ENCODE peak calls at places on chromosomes 13 and 19, in eight cellular contexts. One of them, this sample, is unnamed.

GRCh38 chr19:4012092-4012974 is 4.8 kb downstream of the PIAS4 start:
- DNase-seq in HuH-7: no peak
- DNase-seq in Right ventricle myocardium superior: no peak
- DNase-seq in cardiac muscle cell: no peak
- DNase-seq in KG1: no peak
- DNase-seq in T-helper 2 cell: no peak
- DNase-seq in Daoy: no peak
- DNase-seq in activated T-cell treated with anti-CD3 and anti-CD28 coated beads for 1 hour: no peak
- DNase-seq in this sample: no peak

GRCh38 chr19:30549151-30549550 is 177.0 kb downstream of the ZNF536 start:
- DNase-seq in HuH-7: no peak
- DNase-seq in Right ventricle myocardium superior: no peak
- DNase-seq in cardiac muscle cell: no peak
- DNase-seq in KG1: no peak
- DNase-seq in T-helper 2 cell: no peak
- DNase-seq in Daoy: no peak
- DNase-seq in activated T-cell treated with anti-CD3 and anti-CD28 coated beads for 1 hour: no peak
- DNase-seq in this sample: no peak

GRCh38 chr19:4393947-4394590 is 6.3 kb downstream of the SH3GL1 start:
- DNase-seq in HuH-7: no peak
- DNase-seq in Right ventricle myocardium superior: no peak
- DNase-seq in cardiac muscle cell: peak
- DNase-seq in KG1: no peak
- DNase-seq in T-helper 2 cell: no peak
- DNase-seq in Daoy: no peak
- DNase-seq in activated T-cell treated with anti-CD3 and anti-CD28 coated beads for 1 hour: no peak
- DNase-seq in this sample: peak

GRCh38 chr13:98032168-98032567 is 78.7 kb downstream of the IPO5 start:
- DNase-seq in HuH-7: no peak
- DNase-seq in Right ventricle myocardium superior: no peak
- DNase-seq in cardiac muscle cell: no peak
- DNase-seq in KG1: no peak
- DNase-seq in T-helper 2 cell: no peak
- DNase-seq in Daoy: no peak
- DNase-seq in activated T-cell treated with anti-CD3 and anti-CD28 coated beads for 1 hour: no peak
- DNase-seq in this sample: peak

GRCh38 chr13:29510698-29511438 is 84.6 kb downstream of the SLC7A1 start:
- DNase-seq in HuH-7: no peak
- DNase-seq in Right ventricle myocardium superior: no peak
- DNase-seq in cardiac muscle cell: no peak
- DNase-seq in KG1: no peak
- DNase-seq in T-helper 2 cell: no peak
- DNase-seq in Daoy: no peak
- DNase-seq in activated T-cell treated with anti-CD3 and anti-CD28 coated beads for 1 hour: no peak
- DNase-seq in this sample: no peak

GRCh38 chr19:4380254-4380727 is 20.1 kb downstream of the SH3GL1 start:
- DNase-seq in HuH-7: no peak
- DNase-seq in Right ventricle myocardium superior: peak
- DNase-seq in cardiac muscle cell: no peak
- DNase-seq in KG1: no peak
- DNase-seq in T-helper 2 cell: peak
- DNase-seq in Daoy: peak
- DNase-seq in activated T-cell treated with anti-CD3 and anti-CD28 coated beads for 1 hour: peak
- DNase-seq in this sample: peak

GRCh38 chr19:18946918-18947317 is 5.9 kb upstream of the HOMER3 start:
- DNase-seq in HuH-7: no peak
- DNase-seq in Right ventricle myocardium superior: no peak
- DNase-seq in cardiac muscle cell: no peak
- DNase-seq in KG1: no peak
- DNase-seq in T-helper 2 cell: no peak
- DNase-seq in Daoy: no peak
- DNase-seq in activated T-cell treated with anti-CD3 and anti-CD28 coated beads for 1 hour: no peak
- DNase-seq in this sample: no peak

GRCh38 chr19:3932931-3933810 is at the start of gene NMRK2:
- DNase-seq in HuH-7: no peak
- DNase-seq in Right ventricle myocardium superior: peak
- DNase-seq in cardiac muscle cell: no peak
- DNase-seq in KG1: no peak
- DNase-seq in T-helper 2 cell: no peak
- DNase-seq in Daoy: peak
- DNase-seq in activated T-cell treated with anti-CD3 and anti-CD28 coated beads for 1 hour: no peak
- DNase-seq in this sample: no peak

GRCh38 chr19:12034610-12035009 is 869 bp downstream of the ZNF433 start:
- DNase-seq in HuH-7: no peak
- DNase-seq in Right ventricle myocardium superior: no peak
- DNase-seq in cardiac muscle cell: no peak
- DNase-seq in KG1: no peak
- DNase-seq in T-helper 2 cell: no peak
- DNase-seq in Daoy: no peak
- DNase-seq in activated T-cell treated with anti-CD3 and anti-CD28 coated beads for 1 hour: no peak
- DNase-seq in this sample: no peak

This sample was measured in AG10803.